ENCODE peak calls at places on chromosome 22, in ten cellular contexts. N is heart left ventricle; O is HFF-Myc; U is hepatocyte; X is tibial artery; F is astrocyte; J is NB4; H is CD8-positive, alpha-beta T cell; C is fibroblast of lung; Y is OCI-LY7. E is an unnamed sample.

GRCh38 chr22:37559901-37560681 is at the start of gene CDC42EP1:
- DNase-seq in N (peak; percentile 68), O (no peak), U (peak; percentile 89), X (no peak), F (peak; percentile 40), J (no peak), H (no peak), C (peak; percentile 59), Y (no peak), E (no peak)

GRCh38 chr22:37309221-37310074 is 27.1 kb downstream of the CYTH4 start:
- DNase-seq in N (no peak), O (no peak), U (no peak), X (no peak), F (no peak), J (peak; percentile 92), H (peak; percentile 51), C (no peak), Y (peak; percentile 79), E (no peak)

GRCh38 chr22:50575426-50575941 is 2.7 kb downstream of the CPT1B start:
- DNase-seq in N (no peak), O (no peak), U (no peak), X (no peak), F (no peak), J (no peak), H (no peak), C (no peak), Y (no peak), E (no peak)

GRCh38 chr22:32204211-32204855 is 540 bp downstream of the RFPL2 start:
- DNase-seq in N (no peak), O (no peak), U (peak; percentile 56), X (no peak), F (no peak), J (peak; percentile 45), H (no peak), C (no peak), Y (no peak), E (no peak)

GRCh38 chr22:22983816-22984215 is 86.5 kb upstream of the GNAZ start:
- DNase-seq in N (no peak), O (no peak), U (no peak), X (no peak), F (no peak), J (no peak), H (no peak), C (no peak), Y (no peak), E (no peak)

GRCh38 chr22:17866127-17866526 is 91.9 kb upstream of the BID start:
- DNase-seq in N (no peak), O (no peak), U (no peak), X (no peak), F (no peak), J (no peak), H (no peak), C (no peak), Y (no peak), E (no peak)

GRCh38 chr22:30433773-30434172 is 8.2 kb downstream of the MTFP1 start:
- DNase-seq in N (no peak), O (no peak), U (no peak), X (no peak), F (no peak), J (no peak), H (no peak), C (no peak), Y (no peak), E (no peak)

GRCh38 chr22:17786435-17787158 is 12.3 kb upstream of the BID start:
- DNase-seq in N (peak; percentile 83), O (no peak), U (peak; percentile 68), X (peak; percentile 34), F (peak; percentile 12), J (peak; percentile 45), H (no peak), C (peak; percentile 25), Y (peak; percentile 47), E (no peak)

GRCh38 chr22:25360891-25361645 is 141.6 kb downstream of the CRYBB2 start:
- DNase-seq in N (no peak), O (no peak), U (no peak), X (no peak), F (no peak), J (no peak), H (no peak), C (no peak), Y (no peak), E (no peak)

GRCh38 chr22:39718921-39719320 is 148.4 kb downstream of the CACNA1I start:
- DNase-seq in N (no peak), O (no peak), U (no peak), X (no peak), F (no peak), J (no peak), H (no peak), C (no peak), Y (no peak), E (no peak)

GRCh38 chr22:39718206-39718605 is 147.7 kb downstream of the CACNA1I start:
- DNase-seq in N (no peak), O (no peak), U (no peak), X (no peak), F (no peak), J (no peak), H (no peak), C (no peak), Y (no peak), E (no peak)

GRCh38 chr22:39716534-39716933 is 146.0 kb downstream of the CACNA1I start:
- DNase-seq in N (no peak), O (no peak), U (no peak), X (no peak), F (no peak), J (no peak), H (no peak), C (no peak), Y (no peak), E (no peak)

GRCh38 chr22:39715778-39716495 is 145.4 kb downstream of the CACNA1I start:
- DNase-seq in N (no peak), O (no peak), U (no peak), X (peak; percentile 6), F (no peak), J (no peak), H (no peak), C (no peak), Y (no peak), E (no peak)

GRCh38 chr22:39717099-39717498 is 146.5 kb downstream of the CACNA1I start:
- DNase-seq in N (no peak), O (no peak), U (no peak), X (no peak), F (no peak), J (no peak), H (no peak), C (no peak), Y (no peak), E (no peak)
- TF ChIP-seq CTCF in N (no peak), O (no peak), U (no peak), X (no peak), F (no peak), J (no peak), H (no peak), C (no peak), Y (no peak), E (no peak)

GRCh38 chr22:26534166-26534855 is 22.0 kb upstream of the TFIP11 start:
- DNase-seq in N (no peak), O (no peak), U (no peak), X (no peak), F (no peak), J (no peak), H (no peak), C (no peak), Y (peak; percentile 59), E (no peak)
- H3K4me3 ChIP-seq in N (no peak overlapping the region), O (no peak overlapping the region), U (no peak overlapping the region), X (no peak overlapping the region), F (no peak overlapping the region), J (no peak overlapping the region), H (no peak overlapping the region), C (no peak overlapping the region), Y (peak overlapping the region; percentile 60), E (no peak overlapping the region)

DNA sequence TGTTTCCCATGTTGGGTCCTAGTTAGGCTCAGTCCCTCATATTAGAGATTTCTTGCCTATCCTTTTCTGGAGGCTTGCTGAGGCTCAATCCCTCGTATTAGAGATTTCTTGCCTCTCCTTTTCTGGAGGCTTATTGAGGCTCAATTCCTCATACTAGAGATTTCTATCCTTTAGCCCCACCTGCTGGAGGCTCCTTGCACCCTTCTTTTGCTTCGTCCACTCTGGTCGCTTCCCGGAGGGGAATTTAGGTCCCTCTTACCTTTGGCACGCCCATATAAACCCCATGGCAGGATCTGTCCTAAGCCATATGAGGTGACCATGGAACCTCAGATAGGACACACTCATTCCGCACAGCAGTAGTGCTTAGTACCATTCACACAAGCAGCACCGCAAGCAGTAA is 15.9 kb downstream of the CYP2D6 start:
- DNase-seq in N (no peak), O (no peak), U (peak; percentile 80), X (no peak), F (no peak), J (peak; percentile 42), H (no peak), C (no peak), Y (peak; percentile 30), E (no peak)
- TF ChIP-seq CTCF in N (peak; percentile 20), O (peak; percentile 55), U (peak; percentile 59), X (no peak), F (peak; percentile 18), J (peak; percentile 36), H (no peak), C (peak; percentile 31), Y (peak; percentile 60), E (peak; percentile 19)

GRCh38 chr22:39353346-39353745 is 3.6 kb downstream of the SYNGR1 start:
- DNase-seq in N (no peak), O (no peak), U (no peak), X (no peak), F (no peak), J (no peak), H (no peak), C (peak; percentile 40), Y (no peak), E (no peak)
- H3K4me3 ChIP-seq in N (no peak overlapping the region), O (no peak overlapping the region), U (no peak overlapping the region), X (no peak overlapping the region), F (no peak overlapping the region), J (no peak overlapping the region), H (no peak overlapping the region), C (no peak overlapping the region), Y (no peak overlapping the region), E (no peak overlapping the region)

GRCh38 chr22:44335903-44336803 is 23.4 kb upstream of the SHISAL1 start:
- DNase-seq in N (no peak), O (no peak), U (no peak), X (no peak), F (no peak), J (no peak), H (no peak), C (no peak), Y (peak; percentile 22), E (no peak)
- TF ChIP-seq CTCF in N (no peak), O (no peak), U (no peak), X (no peak), F (no peak), J (no peak), H (no peak), C (no peak), Y (peak; percentile 41), E (peak; percentile 12)

DNA sequence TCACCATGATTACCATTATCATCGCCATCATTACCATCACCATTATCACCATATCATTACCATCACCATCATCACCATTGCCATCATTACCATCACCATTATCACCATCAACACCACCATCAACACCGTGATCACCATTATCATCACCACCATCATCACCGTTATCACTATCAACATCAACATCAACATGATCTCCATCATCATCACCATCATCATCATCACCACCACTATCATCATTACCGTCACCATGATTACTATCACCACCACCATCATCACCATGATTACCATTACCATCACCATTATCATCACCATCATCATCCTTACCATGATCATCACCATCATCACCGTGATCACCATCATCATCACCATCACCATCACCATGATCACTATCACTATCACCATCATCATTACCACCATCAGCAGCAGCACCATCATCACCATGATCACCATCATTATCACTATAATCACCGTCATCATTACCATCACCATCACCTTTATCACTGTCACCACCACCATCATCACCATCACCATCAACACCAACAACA is 753.7 kb downstream of the BRD1 start:
- DNase-seq in N (no peak), O (no peak), U (no peak), X (no peak), F (no peak), J (no peak), H (no peak), C (no peak), Y (no peak), E (no peak)
- H3K4me3 ChIP-seq in N (no peak overlapping the region), O (no peak overlapping the region), U (no peak overlapping the region), X (no peak overlapping the region), F (no peak overlapping the region), J (no peak overlapping the region), H (no peak overlapping the region), C (no peak overlapping the region), Y (no peak overlapping the region), E (no peak overlapping the region)

E was measured in GM12864.